ENCODE peak calls at places on chromosomes 4 and X, in four cellular contexts. P is aorta; H is stimulated activated CD4-positive, alpha-beta T cell treated with anti-CD3 and anti-CD28 coated beads, TNF-alpha, amount 100 ng/mL, for 4 hours; J is non-pigmented ciliary epithelial cell. D is an unnamed sample.

GRCh38 chrX:119721926-119722325 is 29.0 kb upstream of the SEPTIN6 start:
- DNase-seq in J (no peak), H (no peak), P (no peak), D (no peak)

GRCh38 chr4:157514711-157515110 is 294.2 kb downstream of the GRIA2 start:
- DNase-seq in P (no peak), H (no peak), J (no peak), D (no peak)

GRCh38 chr4:78645853-78646757 is 94.5 kb downstream of the ANXA3 start:
- DNase-seq in P (peak), H (no peak), J (peak), D (peak)

GRCh38 chr4:55554453-55555030 is 7.8 kb upstream of the CLOCK start:
- DNase-seq in H (no peak), P (no peak), J (no peak), D (no peak)

GRCh38 chr4:83504544-83504943 is 19.6 kb upstream of the ABRAXAS1 start:
- DNase-seq in H (no peak), P (no peak), J (no peak), D (no peak)

GRCh38 chrX:56978172-56978571 is 17.2 kb downstream of the SPIN3 start:
- DNase-seq in P (no peak), H (no peak), J (no peak), D (peak)

GRCh38 chr4:3346146-3346545 is 53.3 kb downstream of the RGS12 start:
- DNase-seq in J (peak), H (no peak), P (no peak), D (peak)

GRCh38 chr4:110287130-110287529 is 88.7 kb upstream of the ELOVL6 start:
- DNase-seq in J (peak), H (no peak), P (no peak), D (peak)

GRCh38 chr4:53695540-53696463 is 104.5 kb upstream of the LNX1 start:
- DNase-seq in J (no peak), H (no peak), P (no peak), D (no peak)

GRCh38 chr4:30867427-30867826 is 147.3 kb downstream of the PCDH7 start:
- DNase-seq in J (no peak), H (no peak), P (peak), D (no peak)